ENCODE peak calls at places on chromosome 7, in six cellular contexts. T is CD8-positive, alpha-beta memory T cell; D is adrenal gland; N is HCT116; C is fibroblast of lung; Y is stomach. B is an unnamed sample.

GRCh38 chr7:150992833-150993302 is 2.1 kb downstream of the NOS3 start:
- DNase-seq in T (no peak), Y (no peak), D (peak; percentile 54), N (no peak), C (no peak), B (no peak)

GRCh38 chr7:139453673-139454321 is 29.7 kb downstream of the KLRG2 start:
- DNase-seq in T (no peak), D (no peak), C (no peak), Y (no peak), N (no peak), B (no peak)

GRCh38 chr7:28729276-28729675 is 228.9 kb downstream of the TRIL start:
- DNase-seq in Y (no peak), C (no peak), D (no peak), N (no peak), T (no peak), B (no peak)

GRCh38 chr7:51315393-51316261 is 982 bp downstream of the COBL start:
- DNase-seq in T (no peak), N (peak; percentile 50), Y (peak; percentile 58), C (no peak), D (no peak), B (peak; percentile 78)

GRCh38 chr7:47757946-47758371 is 176.0 kb upstream of the TNS3 start:
- DNase-seq in N (no peak), T (no peak), C (peak; percentile 94), D (peak; percentile 69), Y (peak; percentile 41), B (no peak)

GRCh38 chr7:108000875-108001758 is 1.8 kb downstream of the LAMB1 start:
- DNase-seq in N (no peak), Y (peak; percentile 29), T (no peak), D (peak; percentile 57), C (peak; percentile 58), B (peak; percentile 80)

GRCh38 chr7:83468251-83468739 is 180.6 kb downstream of the SEMA3E start:
- DNase-seq in N (peak; percentile 89), D (peak; percentile 94), T (no peak), Y (peak; percentile 83), C (peak; percentile 98), B (peak; percentile 54)

GRCh38 chr7:25863727-25864116 is 288.3 kb upstream of the NFE2L3 start:
- DNase-seq in C (no peak), N (no peak), D (no peak), Y (no peak), T (no peak), B (no peak)

GRCh38 chr7:5173490-5173889 is 16.5 kb upstream of the WIPI2 start:
- DNase-seq in N (no peak), Y (no peak), C (no peak), D (no peak), T (no peak), B (no peak)

GRCh38 chr7:767941-768729 is 41.1 kb upstream of the PRKAR1B start:
- DNase-seq in C (peak; percentile 57), T (no peak), N (no peak), Y (no peak), D (peak; percentile 44), B (no peak)

GRCh38 chr7:134935701-134936100 is 50.6 kb upstream of the AGBL3 start:
- DNase-seq in D (no peak), T (no peak), C (no peak), Y (no peak), N (no peak), B (no peak)

GRCh38 chr7:134938141-134938540 is 48.2 kb upstream of the AGBL3 start:
- DNase-seq in N (no peak), C (no peak), T (no peak), D (no peak), Y (no peak), B (no peak)

GRCh38 chr7:134933460-134934068 is 52.7 kb upstream of the AGBL3 start:
- DNase-seq in T (no peak), D (no peak), Y (no peak), N (no peak), C (no peak), B (no peak)

GRCh38 chr7:134939136-134939535 is 47.2 kb upstream of the AGBL3 start:
- DNase-seq in D (no peak), T (no peak), Y (no peak), N (no peak), C (no peak), B (no peak)

DNA sequence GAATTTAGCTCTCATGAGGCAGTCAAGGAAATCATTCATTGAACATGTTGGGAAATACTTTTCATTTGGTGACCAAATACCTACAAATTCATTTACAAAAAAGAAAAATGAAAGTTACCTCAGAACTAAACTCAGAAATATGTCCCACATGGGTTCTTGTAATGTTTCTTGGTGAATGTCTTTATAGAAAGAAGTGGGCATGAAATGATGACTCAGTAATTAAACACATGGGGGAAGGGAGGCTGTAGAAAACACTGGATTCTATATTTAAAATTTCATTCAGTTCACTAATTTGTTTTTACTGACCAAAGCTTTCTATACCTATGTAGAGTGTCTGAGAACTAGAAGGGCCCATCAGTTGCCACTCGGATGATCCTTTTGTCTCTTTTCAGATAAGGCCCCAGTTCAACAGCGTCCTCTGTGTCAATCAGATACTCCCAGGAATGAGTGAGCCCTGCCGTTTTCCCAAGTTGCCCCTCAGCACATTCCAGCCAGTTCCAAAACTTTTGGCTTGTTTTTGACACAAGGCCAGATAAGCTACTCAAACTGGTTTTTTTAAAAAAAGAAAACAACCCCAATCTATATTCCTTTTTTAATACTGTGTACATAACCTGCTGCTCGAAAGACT is 49.3 kb upstream of the AGBL3 start:
- DNase-seq in N (no peak), D (no peak), C (no peak), Y (no peak), T (no peak), B (no peak)
- H3K27ac ChIP-seq in N (no peak overlapping the region), D (no peak overlapping the region), C (no peak overlapping the region), Y (peak overlapping the region; percentile 68), T (no peak overlapping the region), B (no peak overlapping the region)

DNA sequence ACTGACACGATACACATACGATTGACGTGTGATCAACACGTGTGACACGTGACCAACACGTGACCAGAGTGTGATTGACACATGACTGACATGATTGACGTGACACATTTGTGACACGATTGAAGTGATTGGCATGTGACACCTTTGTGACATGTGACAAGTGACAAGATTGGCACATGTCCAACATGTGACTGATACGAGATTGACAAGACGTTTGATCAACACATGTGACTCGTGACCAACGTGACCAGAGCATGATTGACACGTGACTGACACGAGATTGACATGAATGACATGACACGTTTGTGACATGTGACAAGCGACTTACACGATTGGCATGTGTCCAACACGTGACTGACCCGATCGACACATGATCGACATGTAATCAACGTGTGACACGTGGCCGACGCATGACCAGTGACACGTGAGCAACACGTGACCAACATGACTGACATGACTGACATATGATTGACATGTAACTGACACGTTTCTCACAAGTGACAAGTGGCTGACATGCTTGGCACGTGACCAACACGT is 22.0 kb downstream of the CRPPA start:
- DNase-seq in D (peak; percentile 32), Y (no peak), C (peak; percentile 43), T (no peak), N (no peak), B (no peak)
- H3K9me3 ChIP-seq in D (peaks cover 10% of the 10 kb centered on the region), Y (peaks cover 11% of the 10 kb centered on the region), C (peaks cover 34% of the 10 kb centered on the region), T (peaks cover 9% of the 10 kb centered on the region), N (peaks cover 43% of the 10 kb centered on the region), B (no peaks in the 10 kb centered on the region)

GRCh38 chr7:134870156-134870555 is 90.7 kb downstream of the CALD1 start:
- DNase-seq in N (no peak), T (no peak), D (no peak), C (no peak), Y (no peak), B (no peak)

GRCh38 chr7:134870781-134871180 is 91.3 kb downstream of the CALD1 start:
- DNase-seq in Y (no peak), N (no peak), C (no peak), T (no peak), D (no peak), B (no peak)

GRCh38 chr7:134875867-134876266 is 96.4 kb downstream of the CALD1 start:
- DNase-seq in T (no peak), C (peak; percentile 73), Y (no peak), D (no peak), N (no peak), B (no peak)

GRCh38 chr7:134873253-134873652 is 93.8 kb downstream of the CALD1 start:
- DNase-seq in T (no peak), Y (no peak), C (peak; percentile 63), D (no peak), N (no peak), B (no peak)

DNA sequence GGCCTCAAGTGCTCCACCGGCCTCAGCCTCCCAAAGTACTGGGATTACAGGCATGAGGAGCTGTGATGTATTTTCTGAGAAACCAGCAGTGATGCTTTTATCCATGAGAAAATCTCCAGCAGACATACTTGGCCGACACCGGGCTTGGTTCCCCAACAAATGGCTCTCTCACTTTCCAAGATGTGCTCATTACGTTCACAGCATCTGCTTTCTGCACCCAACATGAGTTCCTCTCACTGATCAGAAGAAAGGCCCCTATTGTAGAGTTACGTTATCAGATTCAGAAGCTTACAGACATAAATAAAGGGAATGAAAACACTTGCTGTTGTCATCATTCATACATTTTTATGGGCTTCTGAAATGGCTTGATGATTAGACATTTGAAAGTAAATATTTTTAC is 95.0 kb downstream of the CALD1 start:
- DNase-seq in D (no peak), C (no peak), Y (no peak), N (no peak), T (no peak), B (no peak)
- H3K4me3 ChIP-seq in D (no peak overlapping the region), C (no peak overlapping the region), Y (no peak overlapping the region), N (no peak overlapping the region), T (no peak overlapping the region), B (no peak overlapping the region)

GRCh38 chr7:129742267-129742666 is 130.7 kb downstream of the NRF1 start:
- DNase-seq in C (no peak), T (no peak), N (no peak), D (no peak), Y (no peak), B (no peak)

GRCh38 chr7:129740574-129740973 is 129.1 kb downstream of the NRF1 start:
- DNase-seq in C (no peak), D (no peak), Y (no peak), T (no peak), N (no peak), B (no peak)

GRCh38 chr7:129739427-129739826 is 127.9 kb downstream of the NRF1 start:
- DNase-seq in T (no peak), C (no peak), D (peak; percentile 81), Y (no peak), N (no peak), B (no peak)

GRCh38 chr7:129741743-129742213 is 130.3 kb downstream of the NRF1 start:
- DNase-seq in D (no peak), N (no peak), C (no peak), T (no peak), Y (no peak), B (no peak)

DNA sequence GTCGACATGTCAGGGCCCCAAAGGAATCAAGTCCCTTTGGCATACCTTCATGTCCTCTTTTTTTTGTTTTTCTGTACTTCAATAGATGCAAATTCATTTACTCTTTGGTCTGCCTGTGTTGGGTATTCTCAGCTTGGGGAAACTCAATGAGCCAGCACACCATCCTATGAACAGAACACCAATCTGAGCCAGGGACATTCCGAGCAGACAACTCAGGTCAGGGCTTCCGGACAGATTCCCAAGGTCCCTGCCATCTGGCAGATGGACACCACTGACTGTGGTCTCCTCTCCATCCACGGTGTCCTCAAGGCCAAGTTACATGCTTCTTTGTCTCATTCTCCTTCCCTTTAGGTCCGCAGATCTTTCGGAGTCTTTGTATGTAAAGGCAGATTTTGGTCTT is 129.5 kb downstream of the NRF1 start:
- DNase-seq in T (no peak), D (no peak), N (no peak), C (no peak), Y (no peak), B (no peak)
- H3K27ac ChIP-seq in T (no peak overlapping the region), D (no peak overlapping the region), N (no peak overlapping the region), C (no peak overlapping the region), Y (no peak overlapping the region), B (no peak overlapping the region)

GRCh38 chr7:157854066-157854891 is 517.5 kb downstream of the DNAJB6 start:
- DNase-seq in N (no peak), D (peak; percentile 63), T (no peak), C (no peak), Y (peak; percentile 43), B (peak; percentile 55)
- H3K9me3 ChIP-seq in N (no peaks in the 10 kb centered on the region), D (no peaks in the 10 kb centered on the region), T (no peaks in the 10 kb centered on the region), C (no peaks in the 10 kb centered on the region), Y (no peaks in the 10 kb centered on the region), B (no peaks in the 10 kb centered on the region)

B was measured in colonic mucosa.